ENCODE peak calls at places on chromosomes 3 and 15, in eight cellular contexts. Q is SHP77; D is fibroblast of the conjunctiva; S is LHCN-M2; I is H9; G is activated CD4-positive, alpha-beta memory T cell treated with anti-CD3 and anti-CD28 coated beads, Interleukin-2, amount 10 ng/mL, durations not matched to agents 7 days and 5 days; W is T-helper 1 cell; C is NCI-H345. E is an unnamed sample.

GRCh38 chr3:120567370-120568197 is 28.6 kb upstream of the NDUFB4 start:
- DNase-seq in Q (peak; percentile 77), D (no peak), S (peak; percentile 57), I (no peak), G (no peak), W (no peak), C (peak; percentile 4), E (peak; percentile 49)

GRCh38 chr15:66670698-66671580 is 31.1 kb upstream of the SMAD6 start:
- DNase-seq in Q (peak; percentile 23), D (no peak), S (no peak), I (peak; percentile 94), G (no peak), W (no peak), C (peak; percentile 0), E (peak; percentile 97)

GRCh38 chr3:87727783-87728182 is 331.0 kb downstream of the CGGBP1 start:
- DNase-seq in Q (no peak), D (no peak), S (no peak), I (peak; percentile 39), G (no peak), W (no peak), C (no peak), E (no peak)

GRCh38 chr3:195807681-195808121 is 4.0 kb downstream of the MUC4 start:
- DNase-seq in Q (no peak), D (no peak), S (no peak), I (no peak), G (no peak), W (no peak), C (peak; percentile 20), E (no peak)

GRCh38 chr15:83694538-83694937 is 40.6 kb downstream of the ADAMTSL3 start:
- DNase-seq in Q (no peak), D (no peak), S (no peak), I (no peak), G (no peak), W (no peak), C (no peak), E (peak; percentile 14)

GRCh38 chr3:43612439-43612838 is 9.4 kb downstream of the ANO10 start:
- DNase-seq in Q (no peak), D (no peak), S (no peak), I (no peak), G (no peak), W (no peak), C (no peak), E (no peak)

GRCh38 chr3:155339052-155339451 is 45.6 kb upstream of the STRIT1 start:
- DNase-seq in Q (no peak), D (peak; percentile 2), S (no peak), I (no peak), G (no peak), W (no peak), C (no peak), E (no peak)

GRCh38 chr3:123658118-123658859 is 73.4 kb upstream of the HACD2 start:
- DNase-seq in Q (no peak), D (peak; percentile 35), S (peak; percentile 73), I (no peak), G (no peak), W (no peak), C (no peak), E (no peak)

GRCh38 chr3:71805199-71805598 is 20.3 kb upstream of the PROK2 start:
- DNase-seq in Q (no peak), D (no peak), S (no peak), I (no peak), G (no peak), W (no peak), C (no peak), E (no peak)

GRCh38 chr3:186173202-186173815 is 64.4 kb upstream of the ETV5 start:
- DNase-seq in Q (no peak), D (no peak), S (no peak), I (no peak), G (no peak), W (no peak), C (no peak), E (no peak)

GRCh38 chr3:123267821-123268220 is 66.1 kb downstream of the SEC22A start:
- DNase-seq in Q (no peak), D (no peak), S (no peak), I (no peak), G (no peak), W (no peak), C (no peak), E (no peak)

GRCh38 chr15:85620321-85621044 is 174.2 kb downstream of the KLHL25 start:
- DNase-seq in Q (no peak), D (no peak), S (peak; percentile 69), I (no peak), G (no peak), W (no peak), C (no peak), E (no peak)